ENCODE peak calls at places on chromosomes 11 and 22, in seven cellular contexts. R is Caco-2, V is mammary epithelial cell, S is A549, C is HCT116, I is thoracic aorta, P is mucosa of descending colon. L is an unnamed sample.

GRCh38 chr22:49095366-49095765 is 732.3 kb downstream of the BRD1 start:
- DNase-seq in R (no peak), V (no peak), S (no peak), C (no peak), I (no peak), P (no peak), L (no peak)

GRCh38 chr11:108559904-108560303 is 33.7 kb downstream of the EXPH5 start:
- DNase-seq in R (peak; percentile 37), V (peak; percentile 14), S (no peak), C (no peak), I (no peak), P (no peak), L (no peak)

GRCh38 chr22:37843746-37844089 is 416 bp downstream of the ANKRD54 start:
- DNase-seq in R (peak; percentile 67), V (no peak), S (no peak), C (no peak), I (no peak), P (peak; percentile 61), L (no peak)

GRCh38 chr11:7251836-7252682 is at the start of gene SYT9:
- DNase-seq in R (no peak), V (peak; percentile 43), S (peak; percentile 38), C (no peak), I (no peak), P (peak; percentile 43), L (peak; percentile 60)

GRCh38 chr11:8768625-8769333 is 86.2 kb downstream of the RPL27A start:
- DNase-seq in R (peak; percentile 43), V (peak; percentile 66), S (no peak), C (peak; percentile 72), I (peak; percentile 62), P (no peak), L (no peak)

GRCh38 chr11:56841210-56841810 is 92.8 kb upstream of the OR9G4 start:
- DNase-seq in R (peak; percentile 60), V (peak; percentile 57), S (peak; percentile 35), C (peak; percentile 27), I (no peak), P (peak; percentile 77), L (peak; percentile 33)

GRCh38 chr22:30038219-30038618 is 42.0 kb upstream of the HORMAD2 start:
- DNase-seq in R (peak; percentile 18), V (peak; percentile 61), S (no peak), C (no peak), I (no peak), P (peak; percentile 39), L (no peak)

GRCh38 chr11:16784671-16785070 is 46.2 kb downstream of the C11orf58 start:
- DNase-seq in R (no peak), V (no peak), S (no peak), C (no peak), I (no peak), P (no peak), L (no peak)

GRCh38 chr22:35568751-35569725 is 28.4 kb downstream of the RASD2 start:
- DNase-seq in R (no peak), V (peak; percentile 70), S (no peak), C (no peak), I (no peak), P (no peak), L (no peak)

GRCh38 chr11:123659311-123659710 is 4.9 kb upstream of the SCN3B start:
- DNase-seq in R (no peak), V (no peak), S (no peak), C (no peak), I (no peak), P (no peak), L (no peak)
- H3K9me3 ChIP-seq in R (peaks cover 7% of the 10 kb centered on the region), V (no peaks in the 10 kb centered on the region), S (no peaks in the 10 kb centered on the region), C (no peaks in the 10 kb centered on the region), I (no peaks in the 10 kb centered on the region), P (no peaks in the 10 kb centered on the region), L (no peaks in the 10 kb centered on the region)

GRCh38 chr11:14312736-14313438 is 46.1 kb downstream of the RRAS2 start:
- DNase-seq in R (no peak), V (no peak), S (no peak), C (no peak), I (no peak), P (no peak), L (no peak)
- H3K4me3 ChIP-seq in R (no peak overlapping the region), V (no peak overlapping the region), S (no peak overlapping the region), C (no peak overlapping the region), I (no peak overlapping the region), P (no peak overlapping the region), L (no peak overlapping the region)

DNA sequence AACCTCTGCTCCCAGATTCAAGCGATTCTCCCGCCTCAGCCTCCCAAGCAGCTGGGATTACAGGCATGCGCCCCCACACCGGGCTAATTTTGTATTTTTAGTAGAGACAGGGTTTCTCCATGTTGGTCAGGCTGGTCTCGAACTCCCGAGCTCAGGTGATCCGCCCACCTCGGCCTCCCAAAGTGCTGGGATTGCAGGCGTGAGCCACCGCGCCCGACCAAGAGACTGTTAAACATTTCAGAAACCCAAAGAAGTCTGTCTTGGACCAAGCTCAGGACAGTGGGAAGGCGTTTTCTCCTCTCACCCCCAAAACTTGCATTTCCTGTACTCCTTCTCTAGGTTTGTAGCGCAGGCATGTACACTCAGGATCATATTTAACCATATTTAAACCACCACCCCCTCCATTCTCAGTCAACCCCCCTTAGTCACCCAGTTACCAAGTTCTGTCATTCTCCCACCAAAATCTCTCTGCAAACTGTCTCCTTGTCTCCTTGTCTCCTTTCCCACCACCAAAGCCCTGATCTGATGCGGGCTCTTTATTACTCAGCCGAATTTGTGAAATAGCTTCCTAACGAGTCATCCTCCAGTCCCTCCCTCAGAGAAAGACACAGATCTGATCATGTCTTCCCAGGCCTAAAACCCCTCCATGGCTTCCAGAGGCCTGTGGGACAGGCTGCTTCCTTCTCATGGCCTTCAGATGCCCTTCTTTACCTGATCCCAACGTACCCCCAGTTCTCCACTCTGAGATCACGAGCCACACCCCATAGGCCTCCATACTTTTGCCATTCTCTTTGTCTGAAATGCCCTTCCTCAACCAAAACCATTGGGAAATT is 29.0 kb upstream of the CREB3L1 start:
- DNase-seq in R (peak; percentile 71), V (peak; percentile 91), S (peak; percentile 76), C (peak; percentile 71), I (no peak), P (no peak), L (no peak)
- H3K4me1 ChIP-seq in R (peaks cover 59% of the 10 kb centered on the region), V (peaks cover 22% of the 10 kb centered on the region), S (peaks cover 42% of the 10 kb centered on the region), C (peaks cover 48% of the 10 kb centered on the region), I (no peaks in the 10 kb centered on the region), P (peaks cover 33% of the 10 kb centered on the region), L (peaks cover 3% of the 10 kb centered on the region)

DNA sequence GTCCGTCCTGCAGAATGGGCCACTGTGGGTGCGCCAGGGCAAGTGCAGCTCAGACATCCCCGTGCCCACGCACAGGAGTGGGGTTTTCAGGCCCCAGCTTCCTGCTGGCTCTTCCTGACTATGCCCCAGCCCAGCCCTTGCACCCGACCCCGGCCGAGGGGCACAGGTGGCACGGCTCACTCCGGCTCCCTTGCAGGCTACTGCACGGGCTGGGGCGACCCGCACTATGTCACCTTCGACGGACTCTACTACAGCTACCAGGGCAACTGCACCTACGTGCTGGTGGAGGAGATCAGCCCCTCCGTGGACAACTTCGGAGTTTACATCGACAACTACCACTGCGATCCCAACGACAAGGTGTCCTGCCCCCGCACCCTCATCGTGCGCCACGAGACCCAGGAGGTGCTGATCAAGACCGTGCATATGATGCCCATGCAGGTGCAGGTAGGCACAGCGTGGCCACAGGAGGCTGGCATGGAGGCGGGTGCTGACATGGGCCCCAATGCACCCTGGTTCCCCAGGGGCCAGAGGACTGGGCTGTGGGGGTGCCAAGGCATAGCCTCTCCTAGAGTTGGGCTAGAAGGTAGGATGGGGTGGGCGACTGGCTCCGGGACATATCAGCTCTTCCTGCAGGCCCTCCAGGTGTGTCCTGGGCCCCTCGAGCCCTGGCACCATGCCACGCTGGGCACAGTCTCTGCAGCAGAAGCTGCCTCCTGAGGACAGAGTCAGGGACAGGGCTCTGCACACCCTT is 27.7 kb downstream of the MUC2 start:
- DNase-seq in R (no peak), V (no peak), S (no peak), C (no peak), I (no peak), P (no peak), L (no peak)
- H3K9me3 ChIP-seq in R (peaks cover 9% of the 10 kb centered on the region), V (peaks cover 21% of the 10 kb centered on the region), S (peaks cover 11% of the 10 kb centered on the region), C (no peaks in the 10 kb centered on the region), I (no peaks in the 10 kb centered on the region), P (no peaks in the 10 kb centered on the region), L (peaks cover 3% of the 10 kb centered on the region)

DNA sequence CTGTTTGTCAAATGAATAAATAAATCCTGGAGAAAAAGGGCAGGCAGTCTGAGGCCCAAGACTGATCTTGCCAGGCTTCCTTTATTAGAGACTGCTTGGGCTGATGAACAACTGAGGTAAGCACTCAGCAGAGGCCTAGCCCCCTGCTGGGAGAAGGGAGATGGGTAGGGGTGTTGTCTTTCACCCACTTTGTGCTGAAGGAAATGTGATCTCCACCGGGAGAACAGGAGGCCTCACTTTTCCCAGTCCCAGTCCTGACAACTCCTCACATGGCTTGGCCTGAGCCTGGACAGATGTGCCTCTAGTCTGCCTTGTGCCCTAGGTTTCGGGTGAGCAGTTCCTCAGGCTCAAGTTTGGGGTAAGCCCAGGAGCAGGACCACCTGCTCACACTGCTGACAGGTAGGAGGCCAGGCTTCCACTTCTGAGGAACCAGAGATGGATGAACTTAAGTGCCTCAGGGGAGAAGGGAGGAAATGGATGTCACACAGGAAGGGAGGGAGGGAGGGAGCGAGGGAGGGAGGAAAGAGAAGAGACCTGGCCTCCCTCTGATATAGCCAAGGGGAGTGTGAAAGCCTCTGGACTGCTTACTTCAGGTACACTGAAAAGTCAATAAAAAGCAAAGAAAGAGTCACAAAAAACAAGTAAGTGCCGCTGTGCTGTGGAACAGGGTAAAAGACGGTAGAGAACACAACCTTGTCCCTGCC is 8.1 kb downstream of the CLPB start:
- DNase-seq in R (no peak), V (no peak), S (no peak), C (no peak), I (no peak), P (no peak), L (no peak)
- H3K4me3 ChIP-seq in R (no peak overlapping the region), V (no peak overlapping the region), S (no peak overlapping the region), C (no peak overlapping the region), I (no peak overlapping the region), P (no peak overlapping the region), L (no peak overlapping the region)

DNA sequence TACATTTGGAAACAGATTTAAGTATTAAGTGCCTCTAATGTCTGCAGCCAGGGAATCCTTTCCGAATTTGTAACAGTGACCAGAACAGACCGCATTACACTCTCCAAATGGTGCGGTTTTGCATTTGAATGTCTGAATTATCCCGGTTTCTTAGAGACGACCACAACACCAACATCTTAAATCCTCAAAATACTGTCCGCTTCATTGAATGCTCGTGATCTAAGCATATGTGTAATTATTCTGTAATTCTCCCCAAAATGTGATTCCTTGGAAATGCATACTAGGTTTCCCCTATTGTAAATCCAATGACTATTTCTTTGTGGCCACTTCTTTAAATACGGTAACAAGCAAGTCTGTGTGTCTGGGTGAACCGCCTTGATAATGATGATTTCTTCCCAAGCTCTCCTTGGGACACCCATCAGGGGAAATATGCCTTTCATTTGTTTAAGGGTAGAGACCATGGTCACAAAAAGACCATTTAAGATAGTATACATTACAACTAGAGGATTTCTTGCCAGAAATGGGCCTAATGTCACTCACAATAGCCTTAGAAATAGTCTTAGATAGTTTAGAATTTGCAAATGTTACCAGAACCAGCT is 87.4 kb upstream of the DBX1 start:
- DNase-seq in R (no peak), V (no peak), S (no peak), C (no peak), I (no peak), P (no peak), L (no peak)
- H3K4me1 ChIP-seq in R (no peaks in the 10 kb centered on the region), V (no peaks in the 10 kb centered on the region), S (no peaks in the 10 kb centered on the region), C (no peaks in the 10 kb centered on the region), I (no peaks in the 10 kb centered on the region), P (peaks cover 16% of the 10 kb centered on the region), L (peaks cover 2% of the 10 kb centered on the region)

DNA sequence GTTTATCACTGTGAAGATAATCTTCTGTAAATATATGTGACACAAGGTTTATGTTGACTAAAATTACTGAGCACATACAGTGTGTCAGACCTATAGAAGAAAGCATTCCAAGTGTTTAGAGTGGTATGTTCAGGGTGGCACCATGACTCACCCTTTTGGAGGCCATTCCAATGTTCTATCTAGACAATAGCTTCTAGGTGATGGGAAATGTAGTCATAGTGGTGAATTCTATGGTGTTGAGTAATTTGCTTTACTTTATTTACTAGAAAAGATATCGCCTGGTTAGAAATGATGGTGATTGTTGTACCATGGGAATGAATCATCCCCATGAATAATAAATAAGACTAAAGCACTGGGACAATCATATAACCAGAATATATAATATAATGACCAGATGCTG is 72.9 kb upstream of the OR4C15 start:
- DNase-seq in R (no peak), V (no peak), S (no peak), C (no peak), I (no peak), P (no peak), L (no peak)
- H3K9me3 ChIP-seq in R (no peaks in the 10 kb centered on the region), V (peaks cover 14% of the 10 kb centered on the region), S (no peaks in the 10 kb centered on the region), C (peaks cover 22% of the 10 kb centered on the region), I (no peaks in the 10 kb centered on the region), P (peaks cover 34% of the 10 kb centered on the region), L (no peaks in the 10 kb centered on the region)